ENCODE peak calls at places on chromosomes 2 and 18, in six cellular contexts. Q, O, Y, C, L and I are unnamed samples.

GRCh38 chr2:71759056-71759455 is 305.7 kb downstream of the DYSF start:
- DNase-seq in O (no peak), Q (no peak), Y (no peak), L (no peak), C (no peak), I (no peak)

GRCh38 chr2:108905906-108906305 is 83.1 kb downstream of the EDAR start:
- DNase-seq in C (no peak), Y (no peak), L (no peak), O (no peak), Q (no peak), I (no peak)

GRCh38 chr2:237374284-237375060 is 39.5 kb downstream of the COL6A3 start:
- DNase-seq in L (no peak), C (no peak), Q (no peak), Y (no peak), O (no peak), I (no peak)

GRCh38 chr18:33557706-33558105 is 20.3 kb upstream of the ASXL3 start:
- DNase-seq in Y (no peak), Q (no peak), O (no peak), C (no peak), L (no peak), I (no peak)

GRCh38 chr18:36899289-36899688 is 70.4 kb downstream of the KIAA1328 start:
- DNase-seq in O (no peak), Q (peak), L (peak), C (no peak), Y (peak), I (no peak)

GRCh38 chr2:109062558-109063325 is 66.3 kb upstream of the SH3RF3 start:
- DNase-seq in L (no peak), C (no peak), O (no peak), Q (no peak), Y (peak), I (no peak)

GRCh38 chr18:62944454-62944853 is 229.1 kb downstream of the PHLPP1 start:
- DNase-seq in O (no peak), L (no peak), Y (peak), C (no peak), Q (peak), I (no peak)

GRCh38 chr2:38465789-38466127 is 88.7 kb upstream of the ATL2 start:
- DNase-seq in L (peak), O (peak), Q (peak), Y (peak), C (no peak), I (peak)

GRCh38 chr2:195318440-195319111 is 338.4 kb upstream of the SLC39A10 start:
- DNase-seq in O (no peak), L (peak), C (no peak), Q (peak), Y (peak), I (no peak)

GRCh38 chr18:49492694-49493033 is 5.6 kb upstream of the C18orf32 start:
- DNase-seq in L (no peak), Q (no peak), C (no peak), O (no peak), Y (no peak), I (no peak)

GRCh38 chr2:63814114-63814513 is 27.6 kb upstream of the UGP2 start:
- DNase-seq in Q (no peak), O (no peak), L (no peak), Y (no peak), C (no peak), I (no peak)

GRCh38 chr2:10548626-10549025 is 100.5 kb upstream of the ODC1 start:
- DNase-seq in L (no peak), Y (peak), C (no peak), O (no peak), Q (no peak), I (no peak)

GRCh38 chr2:167579826-167580225 is 667.6 kb downstream of the STK39 start:
- DNase-seq in O (no peak), Q (no peak), Y (no peak), C (no peak), L (no peak), I (no peak)

GRCh38 chr18:48893559-48894265 is 57.1 kb downstream of the SMAD7 start:
- DNase-seq in Q (no peak), C (no peak), Y (no peak), L (no peak), O (no peak), I (no peak)

GRCh38 chr2:23706613-23707078 is 220.3 kb downstream of the ATAD2B start:
- DNase-seq in L (no peak), Y (no peak), O (no peak), C (no peak), Q (no peak), I (no peak)
- TF ChIP-seq REST in L (no peak), Y (no peak), O (no peak), C (no peak), Q (no peak), I (no peak)

DNA sequence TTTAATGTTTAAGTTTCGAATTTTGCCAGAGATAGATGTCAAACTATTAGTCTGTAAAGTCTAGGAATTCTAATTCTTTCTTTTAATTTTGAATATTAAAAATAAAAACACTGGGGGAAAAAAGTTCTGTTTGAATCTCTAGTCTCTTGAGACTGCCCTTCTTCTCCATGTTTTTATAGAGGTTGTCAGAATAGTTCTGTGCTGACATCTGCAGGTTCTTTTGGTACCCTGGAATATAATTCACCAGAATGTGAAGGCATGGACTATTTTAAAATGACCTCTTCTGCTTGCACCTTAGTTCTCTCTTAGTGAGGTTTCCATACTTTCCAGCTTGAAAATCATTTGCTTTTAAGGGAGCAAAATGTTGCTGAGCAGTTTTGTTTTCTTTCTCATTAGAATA is 121.0 kb upstream of the MSTN start:
- DNase-seq in C (no peak), Q (no peak), L (no peak), Y (no peak), O (no peak), I (no peak)
- TF ChIP-seq CTCF in C (no peak), Q (no peak), L (peak), Y (no peak), O (no peak), I (no peak)

GRCh38 chr18:44917184-44917864 is 236.6 kb downstream of the SETBP1 start:
- DNase-seq in L (no peak), C (no peak), O (no peak), Y (no peak), Q (no peak), I (no peak)

GRCh38 chr18:44917865-44918476 is 237.3 kb downstream of the SETBP1 start:
- DNase-seq in Y (no peak), C (no peak), L (no peak), Q (no peak), O (no peak), I (no peak)

GRCh38 chr18:44915213-44915612 is 234.5 kb downstream of the SETBP1 start:
- DNase-seq in Y (no peak), Q (no peak), O (no peak), L (no peak), C (no peak), I (no peak)

GRCh38 chr18:44915661-44916060 is 235.0 kb downstream of the SETBP1 start:
- DNase-seq in Y (no peak), O (no peak), C (no peak), L (no peak), Q (no peak), I (no peak)

GRCh38 chr18:44916429-44917183 is 235.9 kb downstream of the SETBP1 start:
- DNase-seq in O (no peak), Q (no peak), L (no peak), C (no peak), Y (no peak), I (no peak)
- TF ChIP-seq REST in O (no peak), Q (no peak), L (no peak), C (peak), Y (no peak), I (peak)

DNA sequence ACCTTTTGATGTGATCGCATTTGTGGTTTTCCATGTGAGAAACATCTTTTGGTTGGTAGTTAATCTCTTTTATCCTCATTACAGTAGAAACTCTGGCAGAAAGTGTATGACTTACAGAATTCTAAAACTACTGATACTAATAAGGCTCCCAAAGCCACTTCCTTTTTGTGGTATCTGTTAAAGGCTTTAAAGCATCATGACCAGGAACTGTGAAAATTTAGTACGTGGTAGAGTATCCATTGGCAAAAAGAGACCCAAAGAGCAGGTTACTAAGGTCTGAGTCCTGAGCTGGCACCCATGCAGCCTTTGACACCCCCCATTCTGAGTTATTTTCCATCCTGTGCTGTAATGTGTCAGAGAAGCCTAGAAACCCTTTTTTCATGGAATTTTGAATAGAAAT is 94.5 kb downstream of the DPP4 start:
- DNase-seq in C (no peak), O (no peak), L (no peak), Q (no peak), Y (no peak), I (no peak)
- TF ChIP-seq CTCF in C (no peak), O (no peak), L (no peak), Q (no peak), Y (no peak), I (no peak)

GRCh38 chr2:74863802-74864248 is 29.9 kb downstream of the HK2 start:
- DNase-seq in Y (no peak), L (no peak), O (no peak), C (no peak), Q (no peak), I (no peak)
- TF ChIP-seq REST in Y (no peak), L (no peak), O (no peak), C (no peak), Q (no peak), I (no peak)

GRCh38 chr2:73728043-73728442 is 9.1 kb downstream of the TPRKB start:
- DNase-seq in O (no peak), Q (no peak), L (no peak), C (no peak), Y (peak), I (no peak)
- TF ChIP-seq CTCF in O (no peak), Q (no peak), L (peak), C (no peak), Y (peak), I (no peak)

GRCh38 chr2:158487419-158487818 is 30.7 kb downstream of the PKP4 start:
- DNase-seq in O (no peak), L (no peak), Y (no peak), C (no peak), Q (no peak), I (no peak)
- TF ChIP-seq REST in O (no peak), L (no peak), Y (no peak), C (no peak), Q (no peak), I (no peak)

GRCh38 chr2:16639431-16639830 is 26.2 kb downstream of the CYRIA start:
- DNase-seq in Y (no peak), Q (no peak), C (no peak), O (no peak), L (no peak), I (no peak)
- TF ChIP-seq CTCF in Y (no peak), Q (no peak), C (no peak), O (no peak), L (no peak), I (no peak)